ENCODE peak calls at places on chromosomes 6 and 20, in five cellular contexts. U is lung, N is cardiac fibroblast, B is foreskin fibroblast, R is thoracic aorta. H is an unnamed sample.

GRCh38 chr6:30685157-30685976 is 1.1 kb downstream of the PPP1R18 start:
- DNase-seq in R (no peak), B (no peak), N (peak), U (no peak), H (peak)

GRCh38 chr20:17485017-17485416 is 46.2 kb downstream of the BFSP1 start:
- DNase-seq in R (no peak), B (no peak), N (no peak), U (no peak), H (no peak)

GRCh38 chr6:13305256-13305650 is 23.1 kb downstream of the TBC1D7 start:
- DNase-seq in U (no peak), R (no peak), N (no peak), B (no peak), H (no peak)

GRCh38 chr6:113488812-113489685 is 368.1 kb upstream of the MARCKS start:
- DNase-seq in R (no peak), B (no peak), N (no peak), U (no peak), H (no peak)

GRCh38 chr6:21601341-21601740 is 7.8 kb downstream of the SOX4 start:
- DNase-seq in R (no peak), U (no peak), B (no peak), N (no peak), H (no peak)

GRCh38 chr6:16336056-16336810 is 97.8 kb downstream of the GMPR start:
- DNase-seq in U (no peak), N (no peak), R (no peak), B (no peak), H (no peak)

GRCh38 chr6:79993911-79994309 is 10.5 kb upstream of the TTK start:
- DNase-seq in B (no peak), U (no peak), N (no peak), R (no peak), H (no peak)

GRCh38 chr6:143555582-143555981 is 44.1 kb upstream of the FUCA2 start:
- DNase-seq in U (no peak), R (no peak), N (no peak), B (no peak), H (no peak)

GRCh38 chr6:142459267-142459666 is 157.5 kb downstream of the ADGRG6 start:
- DNase-seq in N (peak), B (no peak), U (no peak), R (no peak), H (peak)

GRCh38 chr6:168095741-168096250 is 16.8 kb upstream of the FRMD1 start:
- DNase-seq in B (no peak), N (no peak), R (no peak), U (no peak), H (no peak)

GRCh38 chr6:126600258-126600916 is 260.5 kb downstream of the CENPW start:
- DNase-seq in B (no peak), R (no peak), N (no peak), U (no peak), H (peak)

GRCh38 chr20:37378785-37379598 is 33.1 kb downstream of the SRC start:
- DNase-seq in B (no peak), N (peak), R (no peak), U (no peak), H (peak)

GRCh38 chr6:31952140-31952805 is 6.4 kb downstream of the CFB start:
- DNase-seq in U (peak), R (no peak), N (peak), B (peak), H (peak)

GRCh38 chr6:137729866-137730629 is 137.0 kb upstream of the TNFAIP3 start:
- DNase-seq in R (no peak), B (peak), U (no peak), N (peak), H (no peak)

GRCh38 chr20:46078954-46079353 is 10.8 kb downstream of the NCOA5 start:
- DNase-seq in B (no peak), N (no peak), R (no peak), U (no peak), H (no peak)

GRCh38 chr6:159043986-159044385 is 805 bp downstream of the TAGAP start:
- DNase-seq in B (no peak), U (no peak), N (no peak), R (no peak), H (no peak)
- H3K4me3 ChIP-seq in B (no peak), U (no peak), N (no peak), R (peak), H (no peak)

DNA sequence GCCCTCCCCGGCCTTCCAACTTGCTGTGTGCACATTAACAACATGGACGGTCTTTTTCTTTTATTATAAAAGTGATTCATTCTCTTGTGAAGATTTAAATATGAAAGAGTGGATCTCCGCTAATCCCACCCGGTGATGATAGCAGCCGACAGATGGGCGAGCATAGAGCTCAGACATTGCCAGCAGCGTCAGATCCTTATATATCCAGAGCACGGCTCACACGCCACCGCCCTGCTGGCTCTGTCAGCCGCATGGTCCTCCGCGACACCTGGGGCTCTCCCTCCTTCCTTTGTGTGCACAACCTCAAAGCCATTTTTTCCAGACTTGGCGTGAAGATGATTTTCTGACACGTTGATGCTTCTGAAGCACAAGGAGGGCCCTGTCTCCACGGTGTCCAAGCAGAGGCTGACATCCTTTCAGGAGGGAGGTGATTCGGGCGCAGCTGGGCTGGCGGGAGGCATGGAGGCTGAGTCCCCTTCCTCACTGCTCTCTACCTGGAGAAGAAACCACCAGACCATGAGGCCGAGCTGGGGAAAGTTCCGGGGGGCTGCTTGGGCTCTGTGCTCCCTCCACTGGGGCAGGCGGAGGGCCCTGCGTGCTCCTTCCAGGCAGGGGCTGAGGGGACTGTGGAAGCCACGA is 22.1 kb upstream of the MRGBP start:
- DNase-seq in U (no peak), N (no peak), R (no peak), B (no peak), H (no peak)
- H3K4me3 ChIP-seq in U (no peak), N (no peak), R (no peak), B (no peak), H (no peak)

GRCh38 chr20:47141350-47141921 is 215.1 kb downstream of the ZMYND8 start:
- DNase-seq in U (no peak), R (no peak), N (no peak), B (no peak), H (no peak)
- H3K4me3 ChIP-seq in U (no peak), R (no peak), N (no peak), B (no peak), H (no peak)

DNA sequence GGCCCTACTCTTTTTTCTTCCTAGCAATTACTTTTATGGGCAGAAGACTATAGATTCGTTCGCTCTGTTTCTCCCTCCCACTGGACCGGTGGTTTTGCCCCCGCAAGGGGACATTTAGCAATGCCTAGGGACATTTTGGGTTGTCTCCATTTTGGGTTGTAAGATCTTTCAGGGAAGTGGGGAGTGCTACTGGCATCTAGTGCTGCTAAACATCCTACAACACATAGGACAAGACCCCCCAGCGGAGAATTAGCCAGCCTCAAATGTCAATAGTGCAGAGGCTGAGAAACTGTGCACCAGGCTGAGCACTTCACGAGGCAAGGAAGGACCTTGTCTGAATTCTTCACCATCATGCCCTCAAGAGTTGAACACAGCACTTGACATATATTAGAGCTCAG is 4.8 kb upstream of the ZMYND8 start:
- DNase-seq in B (no peak), N (no peak), U (no peak), R (no peak), H (peak)
- H3K4me3 ChIP-seq in B (no peak), N (no peak), U (no peak), R (peak), H (no peak)

H was measured in astrocyte of the spinal cord.